ENCODE peak calls at places on chromosome 20, in nine cellular contexts. One of them, this sample, is unnamed.

GRCh38 chr20:46580613-46581012 is 30.2 kb upstream of the OCSTAMP start:
- DNase-seq in tibial artery: no peak
- DNase-seq in lower lobe of right lung: no peak
- DNase-seq in left lung: no peak
- DNase-seq in IMR-90: no peak
- DNase-seq in CD8-positive, alpha-beta T cell: no peak
- DNase-seq in upper lobe of left lung: no peak
- DNase-seq in foreskin fibroblast: no peak
- DNase-seq in fibroblast of pulmonary artery: no peak
- DNase-seq in this sample: no peak

GRCh38 chr20:4068708-4069107 is 53.4 kb upstream of the RNF24 start:
- DNase-seq in tibial artery: no peak
- DNase-seq in lower lobe of right lung: no peak
- DNase-seq in left lung: no peak
- DNase-seq in IMR-90: no peak
- DNase-seq in CD8-positive, alpha-beta T cell: no peak
- DNase-seq in upper lobe of left lung: no peak
- DNase-seq in foreskin fibroblast: no peak
- DNase-seq in fibroblast of pulmonary artery: peak
- DNase-seq in this sample: no peak

GRCh38 chr20:64115171-64115911 is 8.0 kb upstream of the NPBWR2 start:
- DNase-seq in tibial artery: peak
- DNase-seq in lower lobe of right lung: no peak
- DNase-seq in left lung: peak
- DNase-seq in IMR-90: no peak
- DNase-seq in CD8-positive, alpha-beta T cell: no peak
- DNase-seq in upper lobe of left lung: no peak
- DNase-seq in foreskin fibroblast: no peak
- DNase-seq in fibroblast of pulmonary artery: no peak
- DNase-seq in this sample: no peak

GRCh38 chr20:33694666-33695065 is 8.5 kb upstream of the E2F1 start:
- DNase-seq in tibial artery: no peak
- DNase-seq in lower lobe of right lung: no peak
- DNase-seq in left lung: no peak
- DNase-seq in IMR-90: no peak
- DNase-seq in CD8-positive, alpha-beta T cell: no peak
- DNase-seq in upper lobe of left lung: no peak
- DNase-seq in foreskin fibroblast: no peak
- DNase-seq in fibroblast of pulmonary artery: no peak
- DNase-seq in this sample: no peak

GRCh38 chr20:46182801-46183200 is 64.7 kb downstream of the CD40 start:
- DNase-seq in tibial artery: no peak
- DNase-seq in lower lobe of right lung: no peak
- DNase-seq in left lung: no peak
- DNase-seq in IMR-90: no peak
- DNase-seq in CD8-positive, alpha-beta T cell: no peak
- DNase-seq in upper lobe of left lung: no peak
- DNase-seq in foreskin fibroblast: no peak
- DNase-seq in fibroblast of pulmonary artery: no peak
- DNase-seq in this sample: no peak

GRCh38 chr20:61556116-61556515 is 304.1 kb downstream of the CDH4 start:
- DNase-seq in tibial artery: no peak
- DNase-seq in lower lobe of right lung: no peak
- DNase-seq in left lung: no peak
- DNase-seq in IMR-90: peak
- DNase-seq in CD8-positive, alpha-beta T cell: no peak
- DNase-seq in upper lobe of left lung: no peak
- DNase-seq in foreskin fibroblast: peak
- DNase-seq in fibroblast of pulmonary artery: peak
- DNase-seq in this sample: no peak

GRCh38 chr20:12970372-12970821 is 38.4 kb upstream of the SPTLC3 start:
- DNase-seq in tibial artery: no peak
- DNase-seq in lower lobe of right lung: no peak
- DNase-seq in left lung: no peak
- DNase-seq in IMR-90: peak
- DNase-seq in CD8-positive, alpha-beta T cell: no peak
- DNase-seq in upper lobe of left lung: no peak
- DNase-seq in foreskin fibroblast: peak
- DNase-seq in fibroblast of pulmonary artery: peak
- DNase-seq in this sample: no peak

GRCh38 chr20:35601021-35601973 is 14.3 kb upstream of the SPAG4 start:
- DNase-seq in tibial artery: peak
- DNase-seq in lower lobe of right lung: peak
- DNase-seq in left lung: peak
- DNase-seq in IMR-90: peak
- DNase-seq in CD8-positive, alpha-beta T cell: peak
- DNase-seq in upper lobe of left lung: peak
- DNase-seq in foreskin fibroblast: peak
- DNase-seq in fibroblast of pulmonary artery: peak
- DNase-seq in this sample: peak

GRCh38 chr20:17806739-17807441 is 107.1 kb downstream of the BANF2 start:
- DNase-seq in tibial artery: peak
- DNase-seq in lower lobe of right lung: no peak
- DNase-seq in left lung: peak
- DNase-seq in IMR-90: peak
- DNase-seq in CD8-positive, alpha-beta T cell: no peak
- DNase-seq in upper lobe of left lung: no peak
- DNase-seq in foreskin fibroblast: peak
- DNase-seq in fibroblast of pulmonary artery: peak
- DNase-seq in this sample: peak

GRCh38 chr20:21609221-21609620 is 95.4 kb upstream of the NKX2-2 start:
- DNase-seq in tibial artery: no peak
- DNase-seq in lower lobe of right lung: no peak
- DNase-seq in left lung: no peak
- DNase-seq in IMR-90: no peak
- DNase-seq in CD8-positive, alpha-beta T cell: no peak
- DNase-seq in upper lobe of left lung: no peak
- DNase-seq in foreskin fibroblast: no peak
- DNase-seq in fibroblast of pulmonary artery: no peak
- DNase-seq in this sample: no peak

GRCh38 chr20:6006603-6006949 is 47.3 kb downstream of the LRRN4 start:
- DNase-seq in tibial artery: no peak
- DNase-seq in lower lobe of right lung: no peak
- DNase-seq in left lung: no peak
- DNase-seq in IMR-90: no peak
- DNase-seq in CD8-positive, alpha-beta T cell: no peak
- DNase-seq in upper lobe of left lung: no peak
- DNase-seq in foreskin fibroblast: no peak
- DNase-seq in fibroblast of pulmonary artery: no peak
- DNase-seq in this sample: no peak

GRCh38 chr20:7723284-7723683 is 217.0 kb downstream of the HAO1 start:
- DNase-seq in tibial artery: no peak
- DNase-seq in lower lobe of right lung: no peak
- DNase-seq in left lung: no peak
- DNase-seq in IMR-90: no peak
- DNase-seq in CD8-positive, alpha-beta T cell: no peak
- DNase-seq in upper lobe of left lung: no peak
- DNase-seq in foreskin fibroblast: peak
- DNase-seq in fibroblast of pulmonary artery: peak
- DNase-seq in this sample: no peak

GRCh38 chr20:60271597-60271996 is 313.4 kb downstream of the CDH26 start:
- DNase-seq in tibial artery: no peak
- DNase-seq in lower lobe of right lung: no peak
- DNase-seq in left lung: no peak
- DNase-seq in IMR-90: peak
- DNase-seq in CD8-positive, alpha-beta T cell: no peak
- DNase-seq in upper lobe of left lung: no peak
- DNase-seq in foreskin fibroblast: peak
- DNase-seq in fibroblast of pulmonary artery: no peak
- DNase-seq in this sample: no peak

GRCh38 chr20:32858189-32858588 is 534 bp upstream of the EFCAB8 start:
- DNase-seq in tibial artery: no peak
- DNase-seq in lower lobe of right lung: no peak
- DNase-seq in left lung: no peak
- DNase-seq in IMR-90: no peak
- DNase-seq in CD8-positive, alpha-beta T cell: no peak
- DNase-seq in upper lobe of left lung: no peak
- DNase-seq in foreskin fibroblast: peak
- DNase-seq in fibroblast of pulmonary artery: no peak
- DNase-seq in this sample: no peak

GRCh38 chr20:64030371-64031134 is 5.4 kb upstream of the C20orf204 start:
- DNase-seq in tibial artery: no peak
- DNase-seq in lower lobe of right lung: no peak
- DNase-seq in left lung: no peak
- DNase-seq in IMR-90: no peak
- DNase-seq in CD8-positive, alpha-beta T cell: no peak
- DNase-seq in upper lobe of left lung: no peak
- DNase-seq in foreskin fibroblast: no peak
- DNase-seq in fibroblast of pulmonary artery: no peak
- DNase-seq in this sample: no peak

GRCh38 chr20:18252597-18253451 is 35.5 kb upstream of the ZNF133 start:
- DNase-seq in tibial artery: no peak
- DNase-seq in lower lobe of right lung: peak
- DNase-seq in left lung: peak
- DNase-seq in IMR-90: no peak
- DNase-seq in CD8-positive, alpha-beta T cell: no peak
- DNase-seq in upper lobe of left lung: peak
- DNase-seq in foreskin fibroblast: no peak
- DNase-seq in fibroblast of pulmonary artery: no peak
- DNase-seq in this sample: no peak

GRCh38 chr20:62551408-62552323 is 75.9 kb upstream of the GATA5 start:
- DNase-seq in tibial artery: no peak
- DNase-seq in lower lobe of right lung: no peak
- DNase-seq in left lung: no peak
- DNase-seq in IMR-90: no peak
- DNase-seq in CD8-positive, alpha-beta T cell: no peak
- DNase-seq in upper lobe of left lung: no peak
- DNase-seq in foreskin fibroblast: no peak
- DNase-seq in fibroblast of pulmonary artery: no peak
- DNase-seq in this sample: no peak

GRCh38 chr20:10077886-10078285 is 43.1 kb downstream of the ANKEF1 start:
- DNase-seq in tibial artery: no peak
- DNase-seq in lower lobe of right lung: no peak
- DNase-seq in left lung: no peak
- DNase-seq in IMR-90: no peak
- DNase-seq in CD8-positive, alpha-beta T cell: no peak
- DNase-seq in upper lobe of left lung: no peak
- DNase-seq in foreskin fibroblast: no peak
- DNase-seq in fibroblast of pulmonary artery: no peak
- DNase-seq in this sample: no peak

GRCh38 chr20:37903317-37904007 is 535 bp downstream of the VSTM2L start:
- DNase-seq in tibial artery: no peak
- DNase-seq in lower lobe of right lung: no peak
- DNase-seq in left lung: no peak
- DNase-seq in IMR-90: no peak
- DNase-seq in CD8-positive, alpha-beta T cell: no peak
- DNase-seq in upper lobe of left lung: no peak
- DNase-seq in foreskin fibroblast: no peak
- DNase-seq in fibroblast of pulmonary artery: no peak
- DNase-seq in this sample: no peak
- H3K4me3 ChIP-seq in tibial artery: peak
- H3K4me3 ChIP-seq in lower lobe of right lung: peak
- H3K4me3 ChIP-seq in left lung: peak
- H3K4me3 ChIP-seq in IMR-90: peak
- H3K4me3 ChIP-seq in CD8-positive, alpha-beta T cell: no peak
- H3K4me3 ChIP-seq in upper lobe of left lung: peak
- H3K4me3 ChIP-seq in foreskin fibroblast: peak
- H3K4me3 ChIP-seq in fibroblast of pulmonary artery: no peak
- H3K4me3 ChIP-seq in this sample: no peak

DNA sequence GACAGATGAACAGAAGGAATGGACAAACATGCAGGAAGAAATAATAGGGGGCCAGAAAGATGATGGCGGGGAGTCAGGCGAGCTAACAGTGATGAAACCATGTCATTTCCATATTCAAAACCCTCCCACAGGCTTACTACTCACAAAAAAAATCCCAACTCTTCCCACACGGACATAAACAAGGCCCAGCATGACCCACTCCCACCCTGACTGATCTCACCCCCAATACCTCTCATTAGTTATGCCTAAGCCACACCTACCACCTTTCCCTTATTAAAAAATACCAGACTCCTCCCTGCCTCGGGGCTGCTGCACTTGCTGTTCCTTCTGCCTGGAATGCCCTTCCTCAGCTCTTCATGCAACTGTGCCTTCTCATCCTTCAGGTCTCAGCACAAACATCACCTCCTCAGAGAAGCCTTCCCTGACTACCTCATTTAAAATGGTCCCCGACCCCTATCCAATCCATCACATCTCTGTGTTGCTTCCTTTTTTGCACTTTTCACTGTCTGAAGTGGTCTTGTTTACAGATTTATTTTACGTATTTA is 145.8 kb downstream of the PREX1 start:
- DNase-seq in tibial artery: no peak
- DNase-seq in lower lobe of right lung: peak
- DNase-seq in left lung: no peak
- DNase-seq in IMR-90: no peak
- DNase-seq in CD8-positive, alpha-beta T cell: no peak
- DNase-seq in upper lobe of left lung: no peak
- DNase-seq in foreskin fibroblast: no peak
- DNase-seq in fibroblast of pulmonary artery: no peak
- DNase-seq in this sample: no peak
- H3K4me3 ChIP-seq in tibial artery: no peak
- H3K4me3 ChIP-seq in lower lobe of right lung: no peak
- H3K4me3 ChIP-seq in left lung: no peak
- H3K4me3 ChIP-seq in IMR-90: no peak
- H3K4me3 ChIP-seq in CD8-positive, alpha-beta T cell: no peak
- H3K4me3 ChIP-seq in upper lobe of left lung: no peak
- H3K4me3 ChIP-seq in foreskin fibroblast: no peak
- H3K4me3 ChIP-seq in fibroblast of pulmonary artery: no peak
- H3K4me3 ChIP-seq in this sample: peak

GRCh38 chr20:53162251-53162835 is 190.2 kb downstream of the TSHZ2 start:
- DNase-seq in tibial artery: no peak
- DNase-seq in lower lobe of right lung: no peak
- DNase-seq in left lung: no peak
- DNase-seq in IMR-90: peak
- DNase-seq in CD8-positive, alpha-beta T cell: no peak
- DNase-seq in upper lobe of left lung: no peak
- DNase-seq in foreskin fibroblast: peak
- DNase-seq in fibroblast of pulmonary artery: peak
- DNase-seq in this sample: no peak
- H3K4me3 ChIP-seq in tibial artery: no peak
- H3K4me3 ChIP-seq in lower lobe of right lung: no peak
- H3K4me3 ChIP-seq in left lung: no peak
- H3K4me3 ChIP-seq in IMR-90: no peak
- H3K4me3 ChIP-seq in CD8-positive, alpha-beta T cell: no peak
- H3K4me3 ChIP-seq in upper lobe of left lung: no peak
- H3K4me3 ChIP-seq in foreskin fibroblast: peak
- H3K4me3 ChIP-seq in fibroblast of pulmonary artery: no peak
- H3K4me3 ChIP-seq in this sample: no peak

DNA sequence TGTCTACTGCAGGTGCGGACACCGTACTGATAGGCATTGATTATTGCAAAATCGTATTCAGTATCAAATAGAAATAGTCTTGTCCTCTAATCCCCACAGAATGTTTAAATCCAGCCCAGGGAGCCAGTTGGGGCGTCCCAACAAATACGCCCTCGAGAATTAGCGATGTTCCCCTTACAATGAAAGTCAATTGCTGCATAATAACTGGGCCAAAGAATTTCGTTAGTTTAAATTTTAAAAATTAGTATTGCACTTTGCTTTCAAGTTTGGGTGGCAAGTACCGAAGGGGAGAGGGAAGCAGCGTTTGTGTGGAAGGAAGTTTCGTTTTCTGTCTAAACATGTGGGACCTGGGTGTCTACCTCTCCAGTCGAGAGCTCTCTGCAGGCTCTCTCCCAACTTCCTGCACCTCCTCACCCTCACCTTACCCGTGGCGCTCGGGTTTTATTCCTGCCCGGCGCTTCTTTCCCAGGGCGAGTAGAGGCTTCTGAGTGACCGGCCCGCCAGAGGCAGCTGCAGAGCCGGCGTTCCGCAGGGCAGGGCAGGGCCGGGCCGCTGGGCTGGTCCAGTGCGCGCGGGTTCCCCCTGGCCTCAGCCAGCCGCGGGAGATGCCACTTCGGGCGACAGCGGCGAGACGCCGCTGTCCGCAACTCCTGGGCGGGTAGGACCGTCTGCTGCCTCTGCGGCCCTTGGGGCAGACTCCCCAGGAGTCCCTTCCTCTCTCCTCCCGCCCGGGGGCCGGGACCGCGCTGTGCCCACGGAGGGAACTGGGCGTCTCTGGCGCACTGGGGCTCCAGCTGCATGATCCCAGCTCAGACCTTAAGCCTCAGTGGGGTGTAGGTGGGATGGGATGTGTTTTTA is 862 bp upstream of the TFAP2C start:
- DNase-seq in tibial artery: no peak
- DNase-seq in lower lobe of right lung: no peak
- DNase-seq in left lung: peak
- DNase-seq in IMR-90: no peak
- DNase-seq in CD8-positive, alpha-beta T cell: no peak
- DNase-seq in upper lobe of left lung: peak
- DNase-seq in foreskin fibroblast: peak
- DNase-seq in fibroblast of pulmonary artery: no peak
- DNase-seq in this sample: no peak
- H3K4me3 ChIP-seq in tibial artery: peak
- H3K4me3 ChIP-seq in lower lobe of right lung: peak
- H3K4me3 ChIP-seq in left lung: peak
- H3K4me3 ChIP-seq in IMR-90: no peak
- H3K4me3 ChIP-seq in CD8-positive, alpha-beta T cell: no peak
- H3K4me3 ChIP-seq in upper lobe of left lung: peak
- H3K4me3 ChIP-seq in foreskin fibroblast: peak
- H3K4me3 ChIP-seq in fibroblast of pulmonary artery: no peak
- H3K4me3 ChIP-seq in this sample: no peak